ENCODE peak calls at places on chromosomes 6 and 20, in ten cellular contexts. I is dorsolateral prefrontal cortex; N is CD4-positive, CD25-positive, alpha-beta regulatory T cell; H is fibroblast of lung; K is tibial artery; Z is upper lobe of right lung; S is adrenal gland; A is cardiac muscle cell; B is ovary; M is CD8-positive, alpha-beta memory T cell. Q is an unnamed sample.

GRCh38 chr20:14889503-14890125 is 552.2 kb upstream of the FLRT3 start:
- DNase-seq in I (no peak), N (no peak), H (no peak), K (no peak), Z (no peak), S (no peak), A (no peak), B (no peak), M (no peak), Q (no peak)

GRCh38 chr6:121503633-121504032 is 68.2 kb downstream of the GJA1 start:
- DNase-seq in I (no peak), N (no peak), H (peak), K (no peak), Z (no peak), S (no peak), A (peak), B (no peak), M (no peak), Q (no peak)

GRCh38 chr6:27370391-27370790 is 18.2 kb upstream of the ZNF391 start:
- DNase-seq in I (no peak), N (no peak), H (peak), K (no peak), Z (no peak), S (no peak), A (no peak), B (no peak), M (no peak), Q (no peak)

GRCh38 chr20:45506927-45507820 is 8.2 kb downstream of the SPINT3 start:
- DNase-seq in I (no peak), N (no peak), H (no peak), K (no peak), Z (no peak), S (no peak), A (no peak), B (no peak), M (no peak), Q (no peak)

GRCh38 chr6:64896939-64897338 is 810.1 kb downstream of the EYS start:
- DNase-seq in I (no peak), N (no peak), H (no peak), K (no peak), Z (no peak), S (no peak), A (no peak), B (no peak), M (no peak), Q (no peak)

GRCh38 chr6:153003294-153003645 is 761 bp upstream of the MTRF1L start:
- DNase-seq in I (no peak), N (no peak), H (no peak), K (no peak), Z (no peak), S (no peak), A (no peak), B (no peak), M (no peak), Q (peak)

GRCh38 chr20:25280574-25281535 is 33.0 kb downstream of the PYGB start:
- DNase-seq in I (peak), N (no peak), H (no peak), K (peak), Z (peak), S (peak), A (no peak), B (no peak), M (no peak), Q (no peak)

GRCh38 chr6:100573169-100573568 is 108.4 kb upstream of the SIM1 start:
- DNase-seq in I (no peak), N (no peak), H (peak), K (no peak), Z (no peak), S (no peak), A (peak), B (no peak), M (no peak), Q (no peak)

GRCh38 chr6:77466055-77467028 is 3.1 kb upstream of the HTR1B start:
- DNase-seq in I (no peak), N (peak), H (peak), K (peak), Z (peak), S (peak), A (peak), B (peak), M (peak), Q (no peak)

GRCh38 chr6:44227138-44227770 is 3.9 kb downstream of the SLC29A1 start:
- DNase-seq in I (no peak), N (no peak), H (no peak), K (no peak), Z (no peak), S (no peak), A (no peak), B (no peak), M (no peak), Q (peak)

GRCh38 chr6:116268589-116269293 is 11.0 kb downstream of the TSPYL1 start:
- DNase-seq in I (no peak), N (peak), H (peak), K (no peak), Z (no peak), S (no peak), A (peak), B (no peak), M (peak), Q (peak)

GRCh38 chr6:85887467-85887866 is 244.8 kb upstream of the SYNCRIP start:
- DNase-seq in I (no peak), N (no peak), H (no peak), K (no peak), Z (no peak), S (no peak), A (no peak), B (no peak), M (no peak), Q (no peak)

GRCh38 chr20:51758978-51759544 is 9.1 kb downstream of the ATP9A start:
- DNase-seq in I (peak), N (no peak), H (no peak), K (peak), Z (no peak), S (peak), A (peak), B (no peak), M (no peak), Q (no peak)

GRCh38 chr20:58043122-58043865 is 185.2 kb downstream of the ANKRD60 start:
- DNase-seq in I (no peak), N (no peak), H (no peak), K (no peak), Z (no peak), S (no peak), A (no peak), B (no peak), M (no peak), Q (peak)

GRCh38 chr20:45352729-45353128 is 4.5 kb upstream of the SDC4 start:
- DNase-seq in I (no peak), N (no peak), H (no peak), K (no peak), Z (no peak), S (no peak), A (no peak), B (no peak), M (no peak), Q (no peak)

GRCh38 chr6:26556263-26557070 is 18.3 kb downstream of the HMGN4 start:
- DNase-seq in I (no peak), N (peak), H (peak), K (no peak), Z (no peak), S (peak), A (peak), B (peak), M (peak), Q (peak)

GRCh38 chr6:157459327-157459726 is 78.3 kb downstream of the ZDHHC14 start:
- DNase-seq in I (no peak), N (no peak), H (no peak), K (no peak), Z (no peak), S (no peak), A (no peak), B (no peak), M (no peak), Q (no peak)

GRCh38 chr6:70274338-70274737 is 28.5 kb downstream of the COL9A1 start:
- DNase-seq in I (no peak), N (no peak), H (no peak), K (no peak), Z (no peak), S (no peak), A (no peak), B (no peak), M (no peak), Q (no peak)

GRCh38 chr20:5041433-5041832 is 40.1 kb upstream of the SLC23A2 start:
- DNase-seq in I (no peak), N (no peak), H (peak), K (no peak), Z (no peak), S (no peak), A (peak), B (no peak), M (no peak), Q (peak)

GRCh38 chr6:41452763-41453162 is 93.4 kb upstream of the FOXP4 start:
- DNase-seq in I (no peak), N (no peak), H (no peak), K (no peak), Z (no peak), S (no peak), A (no peak), B (no peak), M (no peak), Q (no peak)

GRCh38 chr6:35445691-35446090 is 6.4 kb upstream of the FANCE start:
- DNase-seq in I (no peak), N (no peak), H (no peak), K (no peak), Z (no peak), S (no peak), A (peak), B (no peak), M (no peak), Q (peak)

GRCh38 chr20:34703573-34704176 is 469 bp upstream of the TP53INP2 start:
- DNase-seq in I (no peak), N (no peak), H (peak), K (no peak), Z (no peak), S (peak), A (peak), B (no peak), M (no peak), Q (peak)

GRCh38 chr20:61577065-61577464 is 325.0 kb downstream of the CDH4 start:
- DNase-seq in I (no peak), N (no peak), H (no peak), K (no peak), Z (no peak), S (no peak), A (no peak), B (no peak), M (no peak), Q (no peak)

GRCh38 chr6:139342957-139343750 is 31.3 kb downstream of the CITED2 start:
- DNase-seq in I (no peak), N (no peak), H (peak), K (no peak), Z (no peak), S (no peak), A (no peak), B (no peak), M (no peak), Q (peak)

GRCh38 chr6:4797590-4797989 is 21.4 kb downstream of the CDYL start:
- DNase-seq in I (no peak), N (no peak), H (peak), K (no peak), Z (no peak), S (no peak), A (no peak), B (no peak), M (no peak), Q (no peak)

GRCh38 chr6:2876210-2877056 is 26.7 kb downstream of the SERPINB9 start:
- DNase-seq in I (no peak), N (no peak), H (peak), K (peak), Z (peak), S (peak), A (peak), B (peak), M (no peak), Q (peak)

GRCh38 chr6:110053395-110054240 is 75.5 kb downstream of the GPR6 start:
- DNase-seq in I (no peak), N (peak), H (peak), K (no peak), Z (no peak), S (no peak), A (peak), B (no peak), M (no peak), Q (peak)

GRCh38 chr6:33081098-33081824 is 5.5 kb downstream of the HLA-DPB1 start:
- DNase-seq in I (no peak), N (no peak), H (no peak), K (no peak), Z (no peak), S (no peak), A (no peak), B (no peak), M (no peak), Q (no peak)

GRCh38 chr6:78810146-78810545 is 57.2 kb upstream of the IRAK1BP1 start:
- DNase-seq in I (no peak), N (no peak), H (peak), K (no peak), Z (no peak), S (no peak), A (peak), B (no peak), M (no peak), Q (peak)

GRCh38 chr6:159079367-159079766 is 34.6 kb upstream of the TAGAP start:
- DNase-seq in I (no peak), N (no peak), H (no peak), K (no peak), Z (no peak), S (no peak), A (no peak), B (no peak), M (no peak), Q (no peak)

GRCh38 chr6:7237653-7238190 is 75.3 kb downstream of the SSR1 start:
- DNase-seq in I (no peak), N (no peak), H (no peak), K (no peak), Z (no peak), S (no peak), A (no peak), B (no peak), M (no peak), Q (no peak)

GRCh38 chr6:41372526-41373366 is 37.3 kb downstream of the NCR2 start:
- DNase-seq in I (no peak), N (no peak), H (no peak), K (no peak), Z (no peak), S (no peak), A (no peak), B (no peak), M (no peak), Q (no peak)

GRCh38 chr6:111657146-111657545 is 51.5 kb upstream of the TRAF3IP2 start:
- DNase-seq in I (no peak), N (no peak), H (peak), K (no peak), Z (no peak), S (no peak), A (peak), B (no peak), M (no peak), Q (no peak)

GRCh38 chr20:9912858-9913434 is 74.1 kb upstream of the PAK5 start:
- DNase-seq in I (peak), N (no peak), H (peak), K (no peak), Z (no peak), S (peak), A (peak), B (peak), M (no peak), Q (peak)

GRCh38 chr6:84460491-84460890 is 233.0 kb upstream of the CEP162 start:
- DNase-seq in I (no peak), N (no peak), H (peak), K (no peak), Z (no peak), S (no peak), A (peak), B (no peak), M (no peak), Q (no peak)

DNA sequence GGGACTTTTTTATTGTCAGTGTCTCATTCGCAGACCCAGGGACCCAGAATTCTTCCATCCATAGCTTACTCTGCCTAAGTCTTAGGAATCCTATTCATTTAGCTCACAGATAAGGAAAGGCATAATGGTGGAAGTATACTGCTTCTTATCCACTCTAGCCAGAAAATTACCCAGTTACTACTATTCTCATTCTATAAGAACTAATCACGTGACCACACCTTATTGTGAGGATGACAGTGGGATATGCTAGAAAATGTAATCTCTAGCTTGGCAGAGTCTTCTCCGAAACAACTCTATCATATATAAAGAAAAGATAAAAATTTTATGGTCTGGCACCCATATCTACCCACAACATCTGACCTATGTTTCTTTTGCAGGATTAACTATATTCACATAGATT is 21.2 kb downstream of the TFAP2D start:
- DNase-seq in I (no peak), N (no peak), H (no peak), K (no peak), Z (no peak), S (no peak), A (no peak), B (no peak), M (no peak), Q (no peak)
- H3K4me3 ChIP-seq in I (no peak), N (no peak), H (no peak), K (no peak), Z (no peak), S (no peak), A (no peak), B (no peak), M (no peak), Q (no peak)

GRCh38 chr6:16670183-16670582 is 91.1 kb downstream of the ATXN1 start:
- DNase-seq in I (no peak), N (no peak), H (no peak), K (no peak), Z (peak), S (no peak), A (peak), B (no peak), M (no peak), Q (no peak)
- H3K27ac ChIP-seq in I (no peak), N (no peak), H (no peak), K (peak), Z (no peak), S (peak), A (no peak), B (no peak), M (no peak), Q (no peak)

GRCh38 chr6:47300417-47300816 is 9.3 kb downstream of the TNFRSF21 start:
- DNase-seq in I (no peak), N (no peak), H (no peak), K (no peak), Z (no peak), S (no peak), A (no peak), B (no peak), M (no peak), Q (no peak)

GRCh38 chr6:47301441-47301840 is 8.3 kb downstream of the TNFRSF21 start:
- DNase-seq in I (no peak), N (no peak), H (no peak), K (no peak), Z (no peak), S (no peak), A (no peak), B (no peak), M (no peak), Q (no peak)

GRCh38 chr6:47302043-47302442 is 7.7 kb downstream of the TNFRSF21 start:
- DNase-seq in I (no peak), N (no peak), H (no peak), K (no peak), Z (no peak), S (no peak), A (no peak), B (no peak), M (no peak), Q (no peak)

GRCh38 chr6:47298475-47298874 is 11.2 kb downstream of the TNFRSF21 start:
- DNase-seq in I (no peak), N (no peak), H (no peak), K (no peak), Z (no peak), S (no peak), A (no peak), B (no peak), M (no peak), Q (no peak)

GRCh38 chr6:47299965-47300364 is 9.7 kb downstream of the TNFRSF21 start:
- DNase-seq in I (no peak), N (no peak), H (no peak), K (no peak), Z (no peak), S (no peak), A (no peak), B (no peak), M (no peak), Q (no peak)
- H3K4me3 ChIP-seq in I (no peak), N (no peak), H (no peak), K (no peak), Z (no peak), S (no peak), A (no peak), B (no peak), M (no peak), Q (no peak)

GRCh38 chr6:56644366-56644765 is 1.7 kb upstream of the DST start:
- DNase-seq in I (no peak), N (no peak), H (no peak), K (no peak), Z (no peak), S (no peak), A (peak), B (no peak), M (no peak), Q (no peak)
- H3K27ac ChIP-seq in I (no peak), N (no peak), H (no peak), K (peak), Z (no peak), S (no peak), A (no peak), B (no peak), M (no peak), Q (no peak)

DNA sequence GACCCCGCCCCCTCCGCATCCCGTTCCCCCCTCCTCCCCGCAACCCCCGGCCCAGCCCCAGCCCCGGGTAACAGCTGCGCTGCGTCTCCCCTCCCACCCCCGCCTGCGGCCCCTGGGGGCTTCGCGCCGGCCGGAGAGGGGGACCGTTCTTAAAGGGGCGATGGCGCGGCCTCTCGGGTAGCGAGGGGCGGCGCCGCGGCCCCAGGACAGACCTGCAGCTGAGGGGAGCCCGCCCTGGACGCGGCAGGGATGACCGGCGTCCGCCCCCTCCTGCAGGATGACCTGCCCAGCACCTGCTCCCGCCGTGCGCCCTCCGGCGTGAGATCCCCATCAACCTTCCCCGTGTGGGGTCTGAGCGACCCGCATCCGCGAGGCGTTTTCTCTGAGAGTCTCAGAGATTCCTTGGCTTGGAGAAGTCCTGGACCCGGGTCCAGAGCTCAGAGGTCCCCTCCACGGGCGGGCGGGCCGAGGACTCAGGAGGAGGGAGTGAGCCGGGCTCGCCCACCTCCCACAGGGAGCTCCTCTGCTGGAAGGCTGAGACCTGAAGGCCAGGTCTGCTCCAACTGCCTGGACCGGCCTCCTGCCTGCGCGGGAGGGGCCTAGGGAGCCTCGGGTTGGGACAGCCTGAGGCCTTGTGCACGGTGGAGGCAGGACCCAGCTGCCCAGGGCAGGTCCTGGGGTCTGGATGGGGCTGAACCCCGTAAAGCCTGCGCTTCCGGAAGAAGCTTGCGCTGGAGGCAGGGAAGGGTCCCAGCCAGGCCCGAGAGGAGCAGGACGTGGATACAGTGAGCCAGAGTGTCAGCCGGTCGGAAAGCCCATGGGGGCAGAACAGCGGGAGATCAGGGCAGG is 497 bp upstream of the NKAIN4 start:
- DNase-seq in I (no peak), N (no peak), H (no peak), K (no peak), Z (no peak), S (no peak), A (no peak), B (no peak), M (no peak), Q (peak)
- H3K4me3 ChIP-seq in I (peak), N (no peak), H (no peak), K (no peak), Z (no peak), S (no peak), A (peak), B (no peak), M (no peak), Q (peak)

DNA sequence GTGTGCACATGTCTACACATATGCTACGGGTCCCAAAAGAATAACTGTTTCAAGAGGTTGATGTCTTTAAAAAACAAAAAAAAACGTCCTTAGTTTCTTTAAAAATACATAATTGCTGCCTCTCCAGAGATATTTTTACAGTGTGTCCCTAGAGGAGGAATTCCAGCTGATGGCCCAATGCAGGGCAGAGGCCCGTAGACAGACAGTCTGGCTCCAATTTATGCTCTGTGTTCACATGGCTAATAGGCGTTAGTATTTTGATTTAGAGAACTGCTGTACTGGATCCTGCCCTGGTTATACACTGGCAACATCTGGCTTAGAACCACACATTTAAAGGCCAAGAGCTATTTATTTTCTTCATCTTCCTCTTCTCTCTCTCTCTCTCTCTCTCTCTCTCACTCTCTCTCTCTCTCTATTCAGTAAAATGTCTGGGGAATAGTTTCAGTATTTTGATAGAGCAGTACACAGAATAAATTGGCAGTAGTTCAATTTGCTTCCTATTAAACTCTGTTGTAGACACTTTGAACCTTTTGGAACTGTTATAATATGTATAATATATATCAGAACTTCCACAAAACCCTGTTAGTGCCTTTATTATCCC is 260.6 kb downstream of the EYA4 start:
- DNase-seq in I (no peak), N (no peak), H (no peak), K (no peak), Z (no peak), S (no peak), A (peak), B (no peak), M (no peak), Q (no peak)
- H3K27ac ChIP-seq in I (no peak), N (no peak), H (no peak), K (peak), Z (no peak), S (no peak), A (no peak), B (peak), M (no peak), Q (peak)

GRCh38 chr6:29790626-29791025 is 37.0 kb upstream of the HLA-G start:
- DNase-seq in I (no peak), N (no peak), H (no peak), K (no peak), Z (no peak), S (no peak), A (no peak), B (no peak), M (no peak), Q (no peak)
- H3K4me3 ChIP-seq in I (no peak), N (no peak), H (no peak), K (no peak), Z (peak), S (no peak), A (no peak), B (no peak), M (no peak), Q (no peak)